ENCODE peak calls at places on chromosomes 16 and 17, in seven cellular contexts. U, N, D, T, Z, P and C are unnamed samples.

GRCh38 chr17:80116276-80116922 is 15.0 kb downstream of the GAA start:
- DNase-seq in U (no peak), N (no peak), D (no peak), T (no peak), Z (no peak), P (no peak), C (peak; percentile 21)

GRCh38 chr16:83402969-83403368 is 404.8 kb upstream of the HSBP1 start:
- DNase-seq in U (no peak), N (peak; percentile 8), D (no peak), T (no peak), Z (peak; percentile 64), P (no peak), C (no peak)

GRCh38 chr17:42224651-42225050 is 30.4 kb upstream of the GHDC start:
- DNase-seq in U (no peak), N (no peak), D (no peak), T (no peak), Z (no peak), P (no peak), C (no peak)

GRCh38 chr16:977096-977701 is 4.4 kb upstream of the SOX8 start:
- DNase-seq in U (no peak), N (no peak), D (peak; percentile 53), T (peak; percentile 60), Z (no peak), P (no peak), C (no peak)

GRCh38 chr16:1913327-1914083 is 4.7 kb downstream of the HS3ST6 start:
- DNase-seq in U (no peak), N (no peak), D (no peak), T (peak; percentile 67), Z (no peak), P (no peak), C (no peak)

GRCh38 chr16:17238285-17239028 is 232.3 kb downstream of the XYLT1 start:
- DNase-seq in U (no peak), N (no peak), D (no peak), T (no peak), Z (no peak), P (no peak), C (no peak)

GRCh38 chr16:8962393-8963009 is 1.2 kb downstream of the USP7 start:
- DNase-seq in U (no peak), N (no peak), D (peak; percentile 47), T (peak; percentile 33), Z (no peak), P (peak; percentile 76), C (no peak)

GRCh38 chr17:13346592-13346991 is 255.1 kb downstream of the HS3ST3A1 start:
- DNase-seq in U (no peak), N (no peak), D (no peak), T (no peak), Z (no peak), P (no peak), C (no peak)

GRCh38 chr17:67467500-67468481 is 90.7 kb downstream of the PITPNC1 start:
- DNase-seq in U (no peak), N (no peak), D (no peak), T (no peak), Z (no peak), P (no peak), C (no peak)

GRCh38 chr16:86982347-86982596 is 334.9 kb downstream of the C16orf95 start:
- DNase-seq in U (no peak), N (no peak), D (no peak), T (no peak), Z (no peak), P (no peak), C (no peak)

GRCh38 chr17:74972107-74972972 is at the start of gene HID1:
- DNase-seq in U (no peak), N (no peak), D (peak; percentile 71), T (peak; percentile 87), Z (no peak), P (peak; percentile 61), C (no peak)

GRCh38 chr17:7982666-7983065 is 19.7 kb upstream of the GUCY2D start:
- DNase-seq in U (no peak), N (no peak), D (no peak), T (no peak), Z (peak; percentile 22), P (no peak), C (no peak)

GRCh38 chr16:35560637-35560984 is 2101.2 kb downstream of the TP53TG3F start:
- DNase-seq in U (no peak), N (no peak), D (no peak), T (no peak), Z (no peak), P (no peak), C (no peak)

GRCh38 chr17:78735832-78736525 is 46.1 kb downstream of the CYTH1 start:
- DNase-seq in U (no peak), N (no peak), D (no peak), T (peak; percentile 45), Z (peak; percentile 41), P (no peak), C (no peak)

GRCh38 chr17:40541060-40541872 is 24.0 kb downstream of the CCR7 start:
- DNase-seq in U (peak; percentile 29), N (no peak), D (peak; percentile 40), T (no peak), Z (no peak), P (no peak), C (no peak)

GRCh38 chr17:75146597-75146996 is 7.7 kb downstream of the JPT1 start:
- DNase-seq in U (no peak), N (no peak), D (no peak), T (no peak), Z (peak; percentile 59), P (no peak), C (no peak)

GRCh38 chr16:30948087-30948955 is 547 bp upstream of the ORAI3 start:
- DNase-seq in U (peak; percentile 97), N (peak; percentile 96), D (peak; percentile 94), T (peak; percentile 88), Z (peak; percentile 97), P (peak; percentile 53), C (peak; percentile 91)

GRCh38 chr17:55625516-55625915 is 97.1 kb downstream of the TMEM100 start:
- DNase-seq in U (no peak), N (no peak), D (no peak), T (no peak), Z (no peak), P (no peak), C (no peak)

GRCh38 chr17:65403616-65404015 is 157.8 kb downstream of the AXIN2 start:
- DNase-seq in U (no peak), N (no peak), D (no peak), T (no peak), Z (no peak), P (no peak), C (no peak)

GRCh38 chr16:23072084-23072599 is 77.1 kb downstream of the USP31 start:
- DNase-seq in U (peak; percentile 83), N (peak; percentile 41), D (peak; percentile 82), T (no peak), Z (peak; percentile 72), P (no peak), C (peak; percentile 23)

GRCh38 chr17:28318759-28319660 is at the start of gene TMEM97:
- DNase-seq in U (peak; percentile 94), N (peak; percentile 95), D (peak; percentile 95), T (peak; percentile 98), Z (peak; percentile 95), P (peak; percentile 97), C (peak; percentile 94)
- TF ChIP-seq CTCF in U (peak; percentile 13), N (peak; percentile 33), D (peak; percentile 8), T (no peak), Z (no peak), P (peak; percentile 17), C (peak; percentile 13)

GRCh38 chr17:15092261-15092660 is 172.9 kb downstream of the PMP22 start:
- DNase-seq in U (no peak), N (no peak), D (no peak), T (no peak), Z (no peak), P (no peak), C (no peak)

GRCh38 chr17:15092762-15093161 is 172.4 kb downstream of the PMP22 start:
- DNase-seq in U (no peak), N (no peak), D (no peak), T (no peak), Z (no peak), P (no peak), C (no peak)

GRCh38 chr17:15087946-15088345 is 177.2 kb downstream of the PMP22 start:
- DNase-seq in U (no peak), N (no peak), D (no peak), T (no peak), Z (no peak), P (no peak), C (no peak)

GRCh38 chr17:15090533-15090932 is 174.6 kb downstream of the PMP22 start:
- DNase-seq in U (no peak), N (no peak), D (no peak), T (no peak), Z (no peak), P (no peak), C (no peak)

DNA sequence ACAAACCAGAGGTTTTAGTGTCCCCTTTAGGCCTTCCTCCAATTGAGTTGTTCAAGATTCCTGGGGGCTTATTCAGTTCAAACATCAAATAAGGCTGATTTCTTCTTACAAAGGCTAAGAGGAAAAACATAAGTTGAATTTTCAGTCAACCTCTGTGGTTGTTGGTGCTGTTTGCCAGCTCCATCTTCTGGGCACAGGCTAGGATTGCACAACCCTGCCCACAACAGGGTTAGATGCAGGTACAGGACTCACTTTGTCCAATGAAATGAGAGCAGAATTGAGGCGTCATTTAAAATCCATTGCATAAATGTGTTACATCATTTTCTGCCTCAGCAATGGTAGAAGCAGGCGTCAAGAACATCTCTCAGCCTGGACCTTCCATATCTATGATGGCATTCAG is 173.3 kb downstream of the PMP22 start:
- DNase-seq in U (no peak), N (no peak), D (no peak), T (no peak), Z (no peak), P (no peak), C (no peak)
- TF ChIP-seq CTCF in U (no peak), N (no peak), D (no peak), T (no peak), Z (peak; percentile 3), P (peak; percentile 9), C (peak; percentile 13)

DNA sequence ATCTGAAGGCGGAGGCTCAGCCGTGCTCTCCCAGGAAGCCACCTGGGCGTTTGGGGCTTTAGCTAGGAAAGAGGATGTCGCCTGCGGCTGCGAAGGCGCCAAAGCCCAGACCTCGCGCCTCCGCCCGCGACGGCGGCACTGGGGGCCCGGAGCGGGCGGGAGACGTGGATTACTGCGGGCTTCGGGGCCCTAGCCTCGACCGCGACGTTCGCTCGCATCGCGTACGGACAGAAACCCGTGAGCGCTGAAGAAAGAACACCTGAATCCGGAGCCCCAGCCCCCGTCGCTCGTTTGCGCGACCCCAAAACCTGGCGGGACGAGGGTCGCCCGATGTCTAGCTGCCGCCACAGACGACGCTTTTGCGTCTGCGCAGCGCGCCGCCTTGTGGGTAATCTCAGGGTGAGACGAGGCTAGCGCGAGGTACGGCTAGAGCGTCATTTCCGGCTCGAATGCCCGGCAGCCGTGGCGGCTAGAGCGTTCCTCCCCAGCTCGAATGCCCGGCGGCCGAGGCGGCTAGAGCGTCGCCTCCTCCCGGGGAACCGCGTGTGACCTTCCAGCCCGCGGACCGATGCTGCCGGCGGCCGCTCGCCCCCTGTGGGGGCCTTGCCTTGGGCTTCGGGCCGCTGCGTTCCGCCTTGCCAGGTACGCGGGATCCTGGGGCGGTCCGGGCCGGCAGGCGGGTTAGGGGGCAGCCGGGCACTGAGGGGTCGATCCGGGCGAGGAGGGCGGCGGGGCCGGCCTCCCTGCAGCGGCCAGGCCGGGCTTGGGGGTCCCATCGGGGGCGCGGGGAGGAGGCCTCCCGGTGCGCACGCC is at the start of gene MRPL12:
- DNase-seq in U (peak; percentile 89), N (peak; percentile 80), D (peak; percentile 92), T (peak; percentile 93), Z (peak; percentile 79), P (peak; percentile 89), C (peak; percentile 58)
- TF ChIP-seq CTCF in U (no peak), N (no peak), D (peak; percentile 43), T (no peak), Z (no peak), P (no peak), C (no peak)

GRCh38 chr17:73340093-73340596 is 28.3 kb upstream of the CDC42EP4 start:
- DNase-seq in U (peak; percentile 86), N (peak; percentile 79), D (no peak), T (no peak), Z (peak; percentile 89), P (no peak), C (peak; percentile 59)
- TF ChIP-seq CTCF in U (no peak), N (peak; percentile 43), D (no peak), T (no peak), Z (peak; percentile 54), P (no peak), C (peak; percentile 59)